ENCODE peak calls at places on chromosomes 6 and 20, in seven cellular contexts. M is fibroblast of lung, Y is MM.1S, H is GM06990, W is IMR-90, D is dorsolateral prefrontal cortex, P is tibial nerve. E is an unnamed sample.

GRCh38 chr6:73610444-73611275 is 43.1 kb downstream of the SLC17A5 start:
- DNase-seq in M (peak; percentile 80), Y (peak; percentile 44), H (peak; percentile 30), W (peak; percentile 66), D (no peak), P (peak; percentile 11), E (peak; percentile 47)

GRCh38 chr6:131924881-131925474 is 26.2 kb downstream of the CCN2 start:
- DNase-seq in M (peak; percentile 79), Y (peak; percentile 71), H (no peak), W (peak; percentile 66), D (no peak), P (no peak), E (no peak)

GRCh38 chr6:79170915-79171314 is 63.6 kb downstream of the HMGN3 start:
- DNase-seq in M (peak; percentile 16), Y (no peak), H (no peak), W (peak; percentile 1), D (no peak), P (no peak), E (no peak)

GRCh38 chr6:149846321-149846720 is 17.8 kb downstream of the LRP11 start:
- DNase-seq in M (peak; percentile 71), Y (no peak), H (no peak), W (peak; percentile 95), D (peak; percentile 82), P (no peak), E (no peak)

GRCh38 chr6:41901882-41902519 is 6.8 kb upstream of the USP49 start:
- DNase-seq in M (peak; percentile 39), Y (no peak), H (no peak), W (peak; percentile 16), D (no peak), P (peak; percentile 10), E (peak; percentile 33)

GRCh38 chr6:152428126-152428525 is 209.0 kb downstream of the SYNE1 start:
- DNase-seq in M (no peak), Y (no peak), H (no peak), W (peak; percentile 1), D (no peak), P (no peak), E (no peak)

GRCh38 chr20:46833360-46833759 is 61.3 kb upstream of the EYA2 start:
- DNase-seq in M (no peak), Y (no peak), H (peak; percentile 28), W (peak; percentile 65), D (no peak), P (no peak), E (no peak)

GRCh38 chr6:161954077-161954476 is 680.2 kb upstream of the AGPAT4 start:
- DNase-seq in M (no peak), Y (no peak), H (no peak), W (no peak), D (no peak), P (no peak), E (no peak)

GRCh38 chr6:91485047-91485446 is 898.2 kb upstream of the MAP3K7 start:
- DNase-seq in M (no peak), Y (no peak), H (no peak), W (no peak), D (no peak), P (no peak), E (no peak)

GRCh38 chr6:139008117-139008516 is 20.1 kb upstream of the REPS1 start:
- DNase-seq in M (no peak), Y (no peak), H (no peak), W (no peak), D (no peak), P (no peak), E (no peak)

GRCh38 chr6:46419576-46420002 is 71.7 kb downstream of the RCAN2 start:
- DNase-seq in M (peak; percentile 85), Y (peak; percentile 58), H (no peak), W (peak; percentile 67), D (peak; percentile 55), P (peak; percentile 93), E (peak; percentile 42)

GRCh38 chr6:56690519-56691200 is 48.0 kb upstream of the DST start:
- DNase-seq in M (peak; percentile 71), Y (no peak), H (no peak), W (peak; percentile 81), D (no peak), P (no peak), E (no peak)
- TF ChIP-seq CTCF in M (no peak), Y (no peak), H (no peak), W (no peak), D (no peak), P (no peak), E (no peak)

DNA sequence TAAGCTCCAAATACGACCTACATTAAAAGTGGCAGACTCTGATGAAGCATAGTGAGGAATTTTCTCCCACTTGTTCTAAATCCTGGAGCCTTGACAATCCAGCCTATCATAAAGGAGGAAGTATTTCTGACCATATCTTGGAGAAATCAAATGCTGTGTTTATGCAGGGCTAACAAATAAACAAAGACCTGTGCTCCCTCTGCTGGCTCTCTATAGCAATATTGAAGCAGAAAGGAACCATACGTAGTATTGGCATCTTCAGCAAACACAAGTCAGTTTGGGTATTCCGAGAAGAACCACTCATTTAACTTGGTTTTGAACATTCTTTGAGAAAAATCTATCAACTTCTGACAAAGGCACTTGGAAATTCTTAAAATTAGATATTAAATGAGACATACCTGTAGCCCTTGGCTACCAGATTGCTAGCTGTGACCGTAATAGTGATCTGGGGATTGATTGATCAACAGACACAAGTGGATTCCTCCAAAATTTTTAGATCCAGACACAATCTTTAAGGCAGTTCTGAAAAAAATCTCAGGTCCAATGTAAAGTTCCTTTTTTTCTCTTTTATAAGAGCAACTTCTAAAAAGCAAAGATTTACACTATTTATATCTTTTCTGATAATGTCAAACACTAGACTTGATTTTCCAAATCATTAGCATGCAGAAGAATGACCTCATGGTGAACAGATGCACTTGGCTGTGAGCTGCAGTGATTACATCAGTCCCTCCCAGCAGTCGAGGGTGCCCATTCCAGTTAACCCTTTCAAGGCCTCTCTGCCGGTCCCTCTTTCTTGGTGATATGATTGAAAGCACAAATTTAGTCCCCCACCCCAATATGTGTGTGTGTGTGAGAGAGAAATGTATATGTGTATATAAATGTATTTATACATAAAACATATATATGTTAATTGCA is 40.2 kb downstream of the INSM1 start:
- DNase-seq in M (peak; percentile 47), Y (no peak), H (no peak), W (peak; percentile 35), D (no peak), P (no peak), E (no peak)
- TF ChIP-seq CTCF in M (peak; percentile 43), Y (peak; percentile 22), H (peak; percentile 24), W (peak; percentile 28), D (peak; percentile 27), P (no peak), E (no peak)

GRCh38 chr6:30150151-30150550 is 10.9 kb downstream of the TRIM10 start:
- DNase-seq in M (no peak), Y (no peak), H (no peak), W (no peak), D (no peak), P (no peak), E (no peak)

GRCh38 chr6:30152019-30152673 is 8.9 kb downstream of the TRIM10 start:
- DNase-seq in M (no peak), Y (no peak), H (no peak), W (no peak), D (no peak), P (no peak), E (no peak)

GRCh38 chr6:30149234-30149633 is 11.8 kb downstream of the TRIM10 start:
- DNase-seq in M (no peak), Y (no peak), H (no peak), W (no peak), D (no peak), P (no peak), E (no peak)

GRCh38 chr6:30151580-30151979 is 9.4 kb downstream of the TRIM10 start:
- DNase-seq in M (no peak), Y (no peak), H (no peak), W (no peak), D (no peak), P (no peak), E (no peak)

GRCh38 chr6:30150671-30151395 is 10.2 kb downstream of the TRIM10 start:
- DNase-seq in M (no peak), Y (no peak), H (no peak), W (peak; percentile 8), D (no peak), P (no peak), E (no peak)
- TF ChIP-seq CTCF in M (no peak), Y (no peak), H (no peak), W (no peak), D (no peak), P (no peak), E (no peak)

DNA sequence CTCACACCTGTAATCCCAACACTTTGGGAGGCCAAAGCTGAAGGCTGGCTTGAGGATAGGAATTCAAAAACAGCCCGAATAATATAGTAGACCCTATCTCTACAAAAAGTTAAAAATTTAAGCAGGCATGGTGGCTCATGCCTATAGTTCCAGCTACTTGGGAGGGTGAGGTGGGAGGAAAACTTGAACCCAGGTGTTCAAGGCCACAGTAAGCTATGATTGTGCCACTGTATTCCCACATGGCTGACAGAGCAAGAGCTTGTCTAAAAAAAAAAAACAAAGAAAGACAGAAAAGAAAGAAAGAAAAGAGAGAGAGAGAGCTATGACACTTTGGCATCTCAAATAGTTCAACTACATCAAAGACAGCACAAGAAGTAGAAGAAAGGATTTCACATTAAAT is 33.2 kb downstream of the DCDC2 start:
- DNase-seq in M (no peak), Y (no peak), H (no peak), W (no peak), D (no peak), P (no peak), E (no peak)
- TF ChIP-seq CTCF in M (no peak), Y (no peak), H (no peak), W (no peak), D (no peak), P (no peak), E (no peak)

DNA sequence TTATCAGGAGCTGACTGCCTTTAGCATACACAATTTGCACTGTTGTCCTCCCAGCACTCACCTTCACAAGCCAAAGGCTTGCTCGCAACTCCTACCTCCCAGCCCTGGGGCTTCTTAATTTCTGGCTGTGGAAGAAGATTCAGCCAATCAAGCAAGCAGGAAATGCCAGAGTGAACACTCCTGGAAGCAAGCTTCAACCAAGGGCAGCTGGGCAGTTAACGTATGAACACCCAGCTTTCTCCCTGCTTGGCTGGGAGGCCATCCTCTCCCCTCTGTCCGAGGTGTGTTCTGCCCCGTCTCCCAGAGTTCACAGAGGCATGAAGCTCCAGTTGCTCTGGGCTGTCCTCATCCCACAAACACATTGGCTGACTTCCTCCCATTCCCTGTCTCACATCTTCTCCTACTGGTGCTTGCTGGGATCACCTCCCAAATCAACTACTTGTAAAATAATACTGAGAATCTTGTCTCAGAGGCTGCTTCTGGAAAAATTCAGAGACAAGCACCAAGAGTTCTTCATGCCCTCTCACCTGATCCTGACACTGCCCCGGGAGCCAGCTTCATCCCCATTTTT is 15.3 kb upstream of the SRSF6 start:
- DNase-seq in M (no peak), Y (no peak), H (no peak), W (peak; percentile 27), D (no peak), P (no peak), E (no peak)
- TF ChIP-seq CTCF in M (no peak), Y (no peak), H (no peak), W (peak; percentile 24), D (no peak), P (no peak), E (no peak)

E was measured in GM20000.